ENCODE peak calls at places on chromosomes 12 and 14, in nine cellular contexts. Y, D, R, I, Q, V, T, M and F are unnamed samples.

GRCh38 chr14:24149302-24149969 is 2.1 kb downstream of the RNF31 start:
- DNase-seq in T (no peak), Q (no peak), M (no peak), R (no peak), I (no peak), V (no peak), D (no peak), Y (no peak), F (no peak)

GRCh38 chr14:67977468-67978034 is 158.0 kb downstream of the RAD51B start:
- DNase-seq in Y (no peak), I (no peak), T (no peak), Q (no peak), R (no peak), M (no peak), V (no peak), D (no peak), F (no peak)

GRCh38 chr12:52260351-52261210 is 13.9 kb upstream of the KRT86 start:
- DNase-seq in Q (no peak), T (peak), R (no peak), M (no peak), Y (no peak), I (no peak), D (no peak), V (no peak), F (no peak)

GRCh38 chr14:73261520-73262426 is 24.5 kb downstream of the PAPLN start:
- DNase-seq in Q (no peak), M (no peak), I (no peak), T (no peak), Y (no peak), R (no peak), V (no peak), D (no peak), F (no peak)

GRCh38 chr12:25382311-25383106 is 131.8 kb upstream of the KRAS start:
- DNase-seq in I (no peak), Q (no peak), R (no peak), V (no peak), T (no peak), Y (no peak), D (no peak), M (no peak), F (no peak)

GRCh38 chr12:70354777-70355176 is 11.3 kb upstream of the KCNMB4 start:
- DNase-seq in Y (no peak), M (no peak), D (no peak), T (no peak), V (no peak), I (no peak), R (no peak), Q (peak), F (no peak)

GRCh38 chr14:52987042-52987441 is 36.2 kb upstream of the FERMT2 start:
- DNase-seq in R (no peak), Q (no peak), M (no peak), I (no peak), D (no peak), Y (no peak), T (no peak), V (no peak), F (no peak)

GRCh38 chr12:50581226-50582184 is 76.7 kb downstream of the DIP2B start:
- DNase-seq in Q (peak), D (no peak), Y (peak), T (peak), I (no peak), V (peak), M (no peak), R (no peak), F (peak)

GRCh38 chr12:128690641-128691040 is 133.1 kb downstream of the SLC15A4 start:
- DNase-seq in Q (no peak), D (no peak), R (no peak), V (no peak), M (no peak), Y (no peak), T (no peak), I (no peak), F (no peak)

GRCh38 chr12:114777052-114777451 is 93.1 kb upstream of the TBX3 start:
- DNase-seq in R (no peak), I (no peak), D (no peak), Y (no peak), Q (peak), T (peak), V (no peak), M (no peak), F (peak)

GRCh38 chr12:50562485-50563433 is 58.0 kb downstream of the DIP2B start:
- DNase-seq in R (no peak), Y (no peak), I (no peak), D (no peak), Q (no peak), M (no peak), V (no peak), T (no peak), F (no peak)

GRCh38 chr12:124927325-124928094 is 13.1 kb upstream of the UBC start:
- DNase-seq in V (no peak), R (peak), M (peak), Y (peak), D (peak), I (no peak), T (peak), Q (peak), F (peak)

GRCh38 chr12:95116773-95117172 is 43.4 kb upstream of the NR2C1 start:
- DNase-seq in I (no peak), V (peak), Y (peak), R (no peak), Q (no peak), D (no peak), T (no peak), M (no peak), F (no peak)

GRCh38 chr14:89543420-89543790 is 126.4 kb upstream of the FOXN3 start:
- DNase-seq in Q (no peak), I (no peak), V (no peak), Y (no peak), T (no peak), R (no peak), M (no peak), D (no peak), F (no peak)